ENCODE peak calls at places on chromosomes 12 and 14, in seven cellular contexts. H is iPS-NIHi11; A is GM10248; L is stimulated activated CD4-positive, alpha-beta T cell treated with anti-CD3 and anti-CD28 coated beads, Interleukin-2, amount 100 ng/mL, for 48 hours; G is astrocyte; P is T-helper 17 cell; D is NCI-H1105 treated with DMSO at 0.1 percent for 48 hours. Q is an unnamed sample.

GRCh38 chr12:460301-461230 is 827 bp downstream of the B4GALNT3 start:
- DNase-seq in H (peak), A (peak), L (peak), G (no peak), P (peak), D (no peak), Q (peak)

GRCh38 chr14:34113051-34113511 is 162.2 kb upstream of the EGLN3 start:
- DNase-seq in H (no peak), A (no peak), L (no peak), G (peak), P (no peak), D (no peak), Q (no peak)

GRCh38 chr14:89952581-89952980 is 1.9 kb downstream of the EFCAB11 start:
- DNase-seq in H (no peak), A (no peak), L (no peak), G (no peak), P (no peak), D (no peak), Q (no peak)

GRCh38 chr14:85195872-85196477 is 334.0 kb upstream of the FLRT2 start:
- DNase-seq in H (peak), A (no peak), L (no peak), G (no peak), P (no peak), D (no peak), Q (no peak)

GRCh38 chr14:56603648-56604047 is 24.1 kb downstream of the TMEM260 start:
- DNase-seq in H (no peak), A (no peak), L (no peak), G (no peak), P (no peak), D (no peak), Q (no peak)

GRCh38 chr12:28222081-28222700 is 31.9 kb downstream of the CCDC91 start:
- DNase-seq in H (no peak), A (no peak), L (peak), G (peak), P (peak), D (no peak), Q (peak)

GRCh38 chr14:69896080-69896479 is 16.9 kb downstream of the SMOC1 start:
- DNase-seq in H (no peak), A (no peak), L (no peak), G (no peak), P (no peak), D (no peak), Q (no peak)

GRCh38 chr14:43183916-43184315 is 1323.2 kb downstream of the FSCB start:
- DNase-seq in H (no peak), A (no peak), L (no peak), G (no peak), P (no peak), D (no peak), Q (no peak)

GRCh38 chr14:71452987-71453386 is 479.2 kb upstream of the RGS6 start:
- DNase-seq in H (no peak), A (no peak), L (no peak), G (no peak), P (no peak), D (no peak), Q (no peak)

GRCh38 chr14:67517083-67517482 is 16.0 kb upstream of the PLEKHH1 start:
- DNase-seq in H (peak), A (no peak), L (no peak), G (peak), P (no peak), D (no peak), Q (no peak)

GRCh38 chr12:66011731-66012130 is 118.8 kb downstream of the LLPH start:
- DNase-seq in H (no peak), A (no peak), L (no peak), G (peak), P (no peak), D (no peak), Q (no peak)

GRCh38 chr12:5706247-5706646 is 238.8 kb downstream of the ANO2 start:
- DNase-seq in H (no peak), A (no peak), L (no peak), G (no peak), P (no peak), D (no peak), Q (no peak)

GRCh38 chr12:79555006-79555925 is 135.5 kb downstream of the PAWR start:
- DNase-seq in H (no peak), A (no peak), L (no peak), G (peak), P (no peak), D (peak), Q (no peak)

GRCh38 chr14:95547626-95548327 is 12.9 kb downstream of the GLRX5 start:
- DNase-seq in H (no peak), A (no peak), L (no peak), G (peak), P (no peak), D (no peak), Q (no peak)

GRCh38 chr12:112368856-112369255 is 13.4 kb downstream of the HECTD4 start:
- DNase-seq in H (no peak), A (no peak), L (no peak), G (peak), P (no peak), D (no peak), Q (no peak)

GRCh38 chr14:77498984-77499527 is 440 bp upstream of the ISM2 start:
- DNase-seq in H (peak), A (peak), L (no peak), G (no peak), P (no peak), D (no peak), Q (no peak)

GRCh38 chr12:67271976-67272375 is 2.8 kb downstream of the CAND1 start:
- DNase-seq in H (no peak), A (no peak), L (no peak), G (peak), P (no peak), D (no peak), Q (no peak)

GRCh38 chr12:48092606-48093005 is 13.3 kb downstream of the SENP1 start:
- DNase-seq in H (no peak), A (no peak), L (no peak), G (no peak), P (no peak), D (no peak), Q (no peak)

GRCh38 chr14:95318399-95318834 is 1.3 kb downstream of the CLMN start:
- DNase-seq in H (no peak), A (no peak), L (no peak), G (no peak), P (no peak), D (no peak), Q (no peak)

GRCh38 chr12:115227137-115227615 is 543.2 kb upstream of the TBX3 start:
- DNase-seq in H (no peak), A (no peak), L (no peak), G (peak), P (no peak), D (no peak), Q (no peak)

GRCh38 chr12:131831635-131832041 is 3.4 kb downstream of the MMP17 start:
- DNase-seq in H (no peak), A (no peak), L (no peak), G (peak), P (no peak), D (peak), Q (no peak)

GRCh38 chr14:24058951-24059475 is 7.2 kb downstream of the CARMIL3 start:
- DNase-seq in H (no peak), A (no peak), L (no peak), G (no peak), P (no peak), D (no peak), Q (no peak)

GRCh38 chr14:99378782-99379214 is 101.9 kb downstream of the SETD3 start:
- DNase-seq in H (peak), A (no peak), L (no peak), G (peak), P (no peak), D (peak), Q (no peak)

GRCh38 chr12:19639781-19640180 is 200.5 kb downstream of the AEBP2 start:
- DNase-seq in H (no peak), A (no peak), L (no peak), G (no peak), P (no peak), D (peak), Q (no peak)

GRCh38 chr14:103858063-103858820 is 10.9 kb upstream of the PPP1R13B start:
- DNase-seq in H (no peak), A (no peak), L (no peak), G (no peak), P (no peak), D (no peak), Q (no peak)

GRCh38 chr14:104734991-104735779 is 11.2 kb downstream of the ADSS1 start:
- DNase-seq in H (no peak), A (no peak), L (no peak), G (no peak), P (no peak), D (no peak), Q (no peak)

GRCh38 chr14:70624972-70625371 is 16.7 kb upstream of the TTC9 start:
- DNase-seq in H (no peak), A (no peak), L (no peak), G (peak), P (no peak), D (no peak), Q (no peak)

GRCh38 chr12:6960291-6961277 is 9.4 kb downstream of the PTPN6 start:
- DNase-seq in H (no peak), A (peak), L (no peak), G (peak), P (no peak), D (no peak), Q (no peak)

GRCh38 chr14:20327005-20327869 is 5.8 kb downstream of the CCNB1IP1 start:
- DNase-seq in H (peak), A (peak), L (peak), G (peak), P (no peak), D (peak), Q (peak)

GRCh38 chr12:1882850-1883470 is 35.5 kb downstream of the CACNA2D4 start:
- DNase-seq in H (no peak), A (no peak), L (no peak), G (no peak), P (no peak), D (no peak), Q (no peak)

GRCh38 chr12:120196363-120196762 is 1.8 kb upstream of the GCN1 start:
- DNase-seq in H (no peak), A (no peak), L (no peak), G (no peak), P (no peak), D (no peak), Q (no peak)

GRCh38 chr14:60878536-60878935 is 102.3 kb downstream of the TRMT5 start:
- DNase-seq in H (no peak), A (no peak), L (no peak), G (peak), P (no peak), D (no peak), Q (no peak)

GRCh38 chr12:29882771-29883315 is 99.1 kb upstream of the TMTC1 start:
- DNase-seq in H (no peak), A (no peak), L (no peak), G (no peak), P (no peak), D (no peak), Q (no peak)

GRCh38 chr12:104651812-104652211 is 195.1 kb downstream of the CHST11 start:
- DNase-seq in H (no peak), A (no peak), L (no peak), G (no peak), P (no peak), D (peak), Q (no peak)

GRCh38 chr12:111773801-111774551 is 7.2 kb downstream of the ALDH2 start:
- DNase-seq in H (peak), A (no peak), L (no peak), G (peak), P (no peak), D (no peak), Q (no peak)

GRCh38 chr14:37565550-37565949 is 29.5 kb downstream of the FOXA1 start:
- DNase-seq in H (no peak), A (no peak), L (no peak), G (no peak), P (no peak), D (peak), Q (no peak)

GRCh38 chr14:40983604-40984003 is 623.1 kb upstream of the LRFN5 start:
- DNase-seq in H (no peak), A (no peak), L (no peak), G (peak), P (no peak), D (no peak), Q (no peak)

GRCh38 chr14:100761481-100761880 is 34.8 kb downstream of the DLK1 start:
- DNase-seq in H (no peak), A (no peak), L (no peak), G (peak), P (no peak), D (peak), Q (no peak)

GRCh38 chr12:51904951-51905471 is 2.3 kb upstream of the ACVRL1 start:
- DNase-seq in H (no peak), A (no peak), L (no peak), G (no peak), P (no peak), D (no peak), Q (no peak)

Q was measured in T-helper 1 cell.